ENCODE peak calls at places on chromosomes 2 and 18, in five cellular contexts. U is tibial nerve, G is GM20000, W is astrocyte of the spinal cord, Z is brain microvascular endothelial cell. T is an unnamed sample.

GRCh38 chr2:150735894-150736498 is 248.5 kb upstream of the RND3 start:
- DNase-seq in G (no peak), W (no peak), Z (no peak), U (no peak), T (no peak)

GRCh38 chr2:10407841-10408648 is 40.1 kb downstream of the ODC1 start:
- DNase-seq in G (peak; percentile 78), W (peak; percentile 68), U (peak; percentile 66), Z (peak; percentile 24), T (no peak)

GRCh38 chr2:128236491-128237035 is 82.1 kb downstream of the HS6ST1 start:
- DNase-seq in Z (peak; percentile 85), W (peak; percentile 83), G (no peak), U (no peak), T (no peak)

GRCh38 chr2:196729418-196729817 is 70.1 kb downstream of the GTF3C3 start:
- DNase-seq in W (no peak), U (no peak), Z (no peak), G (no peak), T (no peak)

GRCh38 chr2:45585267-45585861 is 25.7 kb downstream of the SRBD1 start:
- DNase-seq in G (peak; percentile 22), U (peak; percentile 80), Z (peak; percentile 50), W (peak; percentile 60), T (no peak)

GRCh38 chr2:196172976-196173375 is 1.6 kb upstream of the STK17B start:
- DNase-seq in W (no peak), Z (no peak), U (no peak), G (no peak), T (no peak)

GRCh38 chr2:221042926-221043325 is 529.2 kb downstream of the EPHA4 start:
- DNase-seq in Z (peak; percentile 74), G (no peak), U (no peak), W (no peak), T (no peak)

GRCh38 chr2:222791946-222792649 is 68.7 kb upstream of the ACSL3 start:
- DNase-seq in U (peak; percentile 56), Z (no peak), G (no peak), W (no peak), T (no peak)

GRCh38 chr2:70790079-70790963 is at the start of gene FIGLA:
- DNase-seq in W (no peak), Z (no peak), U (no peak), G (no peak), T (peak; percentile 48)

GRCh38 chr2:226977775-226978190 is 141.9 kb downstream of the RHBDD1 start:
- DNase-seq in U (no peak), G (no peak), W (peak; percentile 85), Z (peak; percentile 20), T (no peak)

GRCh38 chr2:213213186-213213585 is 61.8 kb upstream of the IKZF2 start:
- DNase-seq in W (no peak), U (no peak), Z (no peak), G (no peak), T (no peak)

GRCh38 chr2:228628682-228629081 is 447.2 kb upstream of the SPHKAP start:
- DNase-seq in Z (no peak), G (no peak), W (no peak), U (no peak), T (no peak)

GRCh38 chr2:187054501-187055319 is 205.7 kb upstream of the ZSWIM2 start:
- DNase-seq in W (no peak), U (no peak), Z (no peak), G (no peak), T (no peak)

GRCh38 chr2:12818416-12819097 is 101.8 kb downstream of the TRIB2 start:
- DNase-seq in G (no peak), W (no peak), Z (no peak), U (no peak), T (no peak)

GRCh38 chr2:31125918-31126695 is 12.1 kb downstream of the GALNT14 start:
- DNase-seq in U (no peak), Z (peak; percentile 75), W (peak; percentile 4), G (no peak), T (no peak)

GRCh38 chr2:31124904-31125303 is 13.3 kb downstream of the GALNT14 start:
- DNase-seq in U (no peak), W (no peak), Z (no peak), G (no peak), T (no peak)

GRCh38 chr2:31131871-31132270 is 6.4 kb downstream of the GALNT14 start:
- DNase-seq in G (no peak), Z (no peak), U (no peak), W (no peak), T (no peak)

GRCh38 chr2:31129835-31130561 is 8.2 kb downstream of the GALNT14 start:
- DNase-seq in U (no peak), G (no peak), Z (no peak), W (no peak), T (no peak)

GRCh38 chr2:31127931-31128330 is 10.3 kb downstream of the GALNT14 start:
- DNase-seq in W (no peak), Z (no peak), G (no peak), U (no peak), T (no peak)
- TF ChIP-seq CTCF in W (no peak), Z (no peak), G (no peak), U (no peak), T (no peak)

GRCh38 chr18:36620801-36621200 is 208.0 kb downstream of the TPGS2 start:
- DNase-seq in Z (no peak), U (no peak), W (no peak), G (no peak), T (no peak)
- TF ChIP-seq CTCF in Z (peak; percentile 12), U (no peak), W (no peak), G (no peak), T (no peak)

DNA sequence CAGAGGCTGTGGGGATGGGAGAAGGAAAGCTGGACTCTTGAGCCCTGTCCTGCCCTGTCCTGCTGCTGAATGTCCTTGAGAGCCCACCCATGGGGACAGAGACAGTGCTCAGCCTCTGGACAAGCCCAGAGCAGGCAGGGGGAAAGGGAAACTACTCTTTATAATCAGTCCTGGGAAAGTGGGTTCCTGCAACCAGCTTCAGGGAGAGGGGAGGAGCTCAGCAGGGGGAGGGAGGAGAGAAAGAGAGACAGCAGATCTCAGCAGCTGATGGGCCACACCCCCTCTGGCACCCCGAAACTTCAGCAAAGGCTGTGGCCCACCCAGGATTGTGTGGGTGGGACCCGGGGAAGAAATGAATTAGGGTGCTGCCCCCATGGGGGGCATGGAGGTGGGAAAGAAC is 11.6 kb downstream of the ECEL1 start:
- DNase-seq in G (no peak), W (no peak), U (no peak), Z (no peak), T (no peak)
- TF ChIP-seq CTCF in G (no peak), W (no peak), U (no peak), Z (no peak), T (no peak)

DNA sequence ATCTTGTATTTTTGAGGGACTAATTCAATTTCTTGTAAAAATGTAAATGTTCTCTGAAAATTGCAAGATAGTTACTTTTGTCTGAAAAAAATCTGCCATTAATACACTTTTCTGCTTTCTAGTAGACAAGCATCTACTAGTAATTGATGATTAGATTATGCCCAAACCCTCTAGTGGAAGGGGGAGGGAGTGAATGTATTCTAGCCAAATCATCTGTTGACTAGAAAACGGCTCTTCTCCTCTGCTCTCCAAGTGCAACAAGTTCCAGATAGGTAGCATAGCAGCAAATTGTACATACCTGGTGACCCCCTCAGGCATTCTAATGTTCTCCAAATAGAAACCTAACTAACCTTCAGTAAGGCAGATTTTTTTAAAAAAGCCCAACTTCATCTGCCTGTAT is 58.6 kb downstream of the RELCH start:
- DNase-seq in G (no peak), Z (no peak), W (no peak), U (no peak), T (no peak)
- TF ChIP-seq CTCF in G (no peak), Z (peak; percentile 19), W (no peak), U (no peak), T (no peak)

GRCh38 chr2:113977060-113977659 is 87.3 kb downstream of the ACTR3 start:
- DNase-seq in G (no peak), Z (no peak), U (no peak), W (no peak), T (no peak)

GRCh38 chr2:113978524-113979171 is 88.8 kb downstream of the ACTR3 start:
- DNase-seq in Z (no peak), G (no peak), W (no peak), U (no peak), T (no peak)

GRCh38 chr2:113979172-113980128 is 89.6 kb downstream of the ACTR3 start:
- DNase-seq in G (peak; percentile 53), W (no peak), Z (no peak), U (no peak), T (no peak)

GRCh38 chr2:113976277-113976928 is 86.5 kb downstream of the ACTR3 start:
- DNase-seq in Z (no peak), G (no peak), U (no peak), W (no peak), T (no peak)

GRCh38 chr2:113977660-113978523 is 88.0 kb downstream of the ACTR3 start:
- DNase-seq in U (peak; percentile 45), Z (peak; percentile 28), G (no peak), W (peak; percentile 63), T (no peak)
- TF ChIP-seq CTCF in U (no peak), Z (peak; percentile 62), G (no peak), W (peak; percentile 34), T (no peak)

DNA sequence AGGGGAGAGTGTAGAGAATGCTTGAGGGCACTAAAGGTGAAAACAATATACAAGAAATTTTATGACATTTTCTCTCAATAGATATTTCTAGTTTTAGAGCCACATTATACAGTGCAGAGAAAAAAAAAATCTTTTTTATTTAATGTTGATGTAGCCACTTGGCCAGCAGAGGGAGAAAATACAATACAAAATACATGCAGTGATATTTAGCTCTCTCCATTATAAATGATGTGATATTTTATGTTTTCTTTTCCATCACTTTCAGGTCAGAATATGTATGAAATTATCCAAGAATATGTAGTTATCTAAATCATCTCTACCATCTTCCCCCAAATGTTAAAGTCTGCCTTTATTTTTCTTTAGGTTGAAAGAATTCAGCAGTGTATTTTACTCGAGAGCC is 533.6 kb upstream of the FSHR start:
- DNase-seq in U (no peak), W (peak; percentile 3), G (no peak), Z (no peak), T (no peak)
- TF ChIP-seq CTCF in U (no peak), W (no peak), G (no peak), Z (peak; percentile 4), T (peak; percentile 43)

GRCh38 chr18:33114749-33115148 is 325.8 kb downstream of the CCDC178 start:
- DNase-seq in G (no peak), Z (no peak), W (no peak), U (no peak), T (no peak)

GRCh38 chr18:33115917-33116316 is 324.6 kb downstream of the CCDC178 start:
- DNase-seq in Z (no peak), U (no peak), G (no peak), W (no peak), T (no peak)

GRCh38 chr18:33113421-33113820 is 327.1 kb downstream of the CCDC178 start:
- DNase-seq in G (no peak), U (no peak), Z (no peak), W (no peak), T (no peak)

GRCh38 chr18:33116376-33116775 is 324.1 kb downstream of the CCDC178 start:
- DNase-seq in G (no peak), Z (no peak), U (no peak), W (peak; percentile 56), T (no peak)

GRCh38 chr18:33115476-33115875 is 325.0 kb downstream of the CCDC178 start:
- DNase-seq in Z (no peak), G (no peak), U (no peak), W (no peak), T (no peak)
- TF ChIP-seq CTCF in Z (no peak), G (no peak), U (no peak), W (no peak), T (no peak)

T was measured in nephron progenitor cell.